ENCODE peak calls at places on chromosomes 1 and 21, in six cellular contexts. P, D, Z, Y, M and O are unnamed samples.

GRCh38 chr21:45322960-45323461 is 35.3 kb upstream of the POFUT2 start:
- DNase-seq in D (no peak), P (peak), M (no peak), Z (no peak), Y (no peak), O (peak)

GRCh38 chr1:39183503-39184353 is 20.8 kb upstream of the MACF1 start:
- DNase-seq in P (peak), Z (peak), Y (peak), M (no peak), D (peak), O (peak)

GRCh38 chr1:24411963-24412362 is 1.6 kb downstream of the STPG1 start:
- DNase-seq in D (no peak), M (no peak), Y (peak), Z (no peak), P (no peak), O (no peak)

GRCh38 chr21:14913576-14914146 is 151.1 kb downstream of the NRIP1 start:
- DNase-seq in P (no peak), D (no peak), Z (no peak), Y (no peak), M (no peak), O (no peak)

GRCh38 chr1:2972879-2973575 is 48.2 kb upstream of the ACTRT2 start:
- DNase-seq in M (no peak), Z (no peak), D (no peak), Y (no peak), P (no peak), O (no peak)

GRCh38 chr1:8283058-8283884 is 34.6 kb upstream of the SLC45A1 start:
- DNase-seq in Y (no peak), M (no peak), P (peak), Z (no peak), D (no peak), O (peak)

GRCh38 chr1:38772953-38773352 is 86.6 kb downstream of the RRAGC start:
- DNase-seq in M (no peak), Z (no peak), D (no peak), Y (no peak), P (no peak), O (no peak)

GRCh38 chr1:154400381-154400801 is 4.8 kb upstream of the IL6R start:
- DNase-seq in P (no peak), Z (no peak), M (no peak), Y (no peak), D (no peak), O (no peak)

GRCh38 chr1:31297273-31298247 is 728 bp downstream of the ZCCHC17 start:
- DNase-seq in D (no peak), M (no peak), P (no peak), Y (peak), Z (peak), O (peak)

GRCh38 chr1:39080884-39081265 is 54.7 kb downstream of the NDUFS5 start:
- DNase-seq in Y (no peak), D (no peak), M (no peak), P (no peak), Z (no peak), O (no peak)

GRCh38 chr1:182249201-182249676 is 142.4 kb downstream of the GLUL start:
- DNase-seq in M (no peak), Y (no peak), P (no peak), Z (no peak), D (no peak), O (no peak)

GRCh38 chr1:168732736-168733135 is 3.7 kb upstream of the DPT start:
- DNase-seq in Z (no peak), M (no peak), D (no peak), P (no peak), Y (no peak), O (no peak)

GRCh38 chr21:40800126-40800525 is 46.8 kb downstream of the DSCAM start:
- DNase-seq in M (no peak), D (no peak), P (no peak), Z (no peak), Y (no peak), O (no peak)

GRCh38 chr1:119046429-119047039 is 58.4 kb upstream of the TBX15 start:
- DNase-seq in P (no peak), D (peak), M (no peak), Z (peak), Y (peak), O (no peak)

GRCh38 chr21:42162831-42163510 is 56.0 kb upstream of the ABCG1 start:
- DNase-seq in P (no peak), M (no peak), D (no peak), Y (peak), Z (no peak), O (no peak)

GRCh38 chr1:21234779-21235178 is 55.5 kb downstream of the ECE1 start:
- DNase-seq in D (no peak), M (no peak), Z (peak), Y (peak), P (no peak), O (no peak)

GRCh38 chr1:228902781-228903572 is 167.7 kb downstream of the RHOU start:
- DNase-seq in D (peak), Z (peak), M (peak), P (peak), Y (peak), O (peak)

GRCh38 chr1:228515200-228515834 is 28.1 kb downstream of the RNF187 start:
- DNase-seq in Y (peak), P (peak), D (no peak), Z (peak), M (peak), O (peak)

GRCh38 chr1:85048296-85049064 is at the start of gene MCOLN3:
- DNase-seq in M (no peak), P (peak), D (no peak), Z (no peak), Y (no peak), O (no peak)

GRCh38 chr1:65164633-65165032 is 16.6 kb downstream of the AK4 start:
- DNase-seq in Z (peak), D (no peak), Y (peak), P (no peak), M (no peak), O (peak)

GRCh38 chr1:244074559-244075171 is 23.6 kb downstream of the ZBTB18 start:
- DNase-seq in Y (no peak), Z (no peak), M (no peak), D (no peak), P (no peak), O (no peak)

GRCh38 chr21:32336711-32337110 is 38.1 kb downstream of the MRAP start:
- DNase-seq in Z (no peak), M (no peak), D (no peak), Y (peak), P (no peak), O (no peak)

GRCh38 chr21:28875078-28875477 is 117.6 kb downstream of the LTN1 start:
- DNase-seq in Y (no peak), Z (no peak), P (no peak), D (no peak), M (no peak), O (no peak)

GRCh38 chr1:75640137-75640536 is 29.2 kb upstream of the SLC44A5 start:
- DNase-seq in M (no peak), Y (no peak), P (no peak), D (no peak), Z (no peak), O (no peak)

GRCh38 chr21:38667466-38667865 is 138.3 kb upstream of the ETS2 start:
- DNase-seq in Z (no peak), Y (no peak), M (no peak), P (no peak), D (no peak), O (no peak)

GRCh38 chr1:40880813-40881549 is 18.8 kb upstream of the CITED4 start:
- DNase-seq in D (no peak), Y (no peak), Z (no peak), P (no peak), M (no peak), O (no peak)

GRCh38 chr1:226607268-226607660 is 58.7 kb downstream of the STUM start:
- DNase-seq in M (no peak), Z (no peak), Y (no peak), P (no peak), D (no peak), O (no peak)

GRCh38 chr1:114758251-114758832 is 558 bp upstream of the CSDE1 start:
- DNase-seq in P (no peak), M (no peak), D (no peak), Z (no peak), Y (peak), O (peak)

GRCh38 chr1:42952353-42953001 is 6.2 kb downstream of the SLC2A1 start:
- DNase-seq in M (no peak), Z (no peak), Y (no peak), D (no peak), P (no peak), O (no peak)

GRCh38 chr1:203512830-203513578 is 19.1 kb downstream of the OPTC start:
- DNase-seq in P (peak), Z (peak), Y (peak), D (peak), M (peak), O (peak)

GRCh38 chr1:48017716-48018115 is 20.5 kb upstream of the TRABD2B start:
- DNase-seq in Z (peak), M (no peak), P (peak), Y (peak), D (no peak), O (peak)

GRCh38 chr21:16608209-16608830 is 878.5 kb downstream of the USP25 start:
- DNase-seq in P (no peak), Z (peak), D (no peak), M (no peak), Y (peak), O (peak)
- TF ChIP-seq CTCF in P (no peak), Z (peak), D (no peak), M (no peak), Y (peak), O (peak)

GRCh38 chr1:16017076-16017460 is 775 bp downstream of the HSPB7 start:
- DNase-seq in M (no peak), Y (no peak), P (no peak), D (no peak), Z (no peak), O (no peak)
- H3K4me3 ChIP-seq in M (peak), Y (no peak), P (peak), D (no peak), Z (peak), O (no peak)

DNA sequence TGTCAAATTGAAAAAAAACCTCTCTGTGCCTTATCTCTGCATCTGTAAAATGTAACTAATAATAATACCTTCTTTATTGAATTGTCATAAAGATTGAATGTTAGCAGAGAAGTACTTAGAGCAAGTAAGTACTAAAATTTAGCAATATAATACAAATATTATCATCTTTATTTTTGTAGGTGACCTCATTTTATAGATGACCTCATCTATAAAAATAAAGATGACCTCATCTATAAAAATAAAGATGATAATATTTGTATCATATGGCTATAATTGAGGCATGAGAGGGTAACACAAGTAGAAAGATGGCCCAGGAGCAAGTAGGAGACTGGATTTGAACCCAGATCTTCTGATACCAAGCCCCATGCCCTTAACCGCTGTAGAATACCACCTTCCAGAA is 193.2 kb upstream of the FOXD3 start:
- DNase-seq in Z (no peak), Y (no peak), M (no peak), P (no peak), D (no peak), O (no peak)
- TF ChIP-seq CTCF in Z (no peak), Y (no peak), M (no peak), P (no peak), D (no peak), O (no peak)

GRCh38 chr1:206495011-206495461 is 12.3 kb upstream of the RASSF5 start:
- DNase-seq in Z (no peak), P (no peak), M (no peak), D (no peak), Y (no peak), O (no peak)
- H3K4me3 ChIP-seq in Z (no peak), P (no peak), M (no peak), D (no peak), Y (no peak), O (no peak)

GRCh38 chr1:234848972-234849641 is 239.1 kb upstream of the IRF2BP2 start:
- DNase-seq in P (no peak), M (no peak), Z (peak), D (peak), Y (peak), O (peak)
- TF ChIP-seq CTCF in P (no peak), M (no peak), Z (no peak), D (no peak), Y (no peak), O (no peak)

GRCh38 chr1:27583479-27583878 is 20.5 kb downstream of the AHDC1 start:
- DNase-seq in P (no peak), M (no peak), D (no peak), Z (no peak), Y (no peak), O (no peak)
- H3K4me3 ChIP-seq in P (peak), M (no peak), D (no peak), Z (no peak), Y (no peak), O (no peak)

DNA sequence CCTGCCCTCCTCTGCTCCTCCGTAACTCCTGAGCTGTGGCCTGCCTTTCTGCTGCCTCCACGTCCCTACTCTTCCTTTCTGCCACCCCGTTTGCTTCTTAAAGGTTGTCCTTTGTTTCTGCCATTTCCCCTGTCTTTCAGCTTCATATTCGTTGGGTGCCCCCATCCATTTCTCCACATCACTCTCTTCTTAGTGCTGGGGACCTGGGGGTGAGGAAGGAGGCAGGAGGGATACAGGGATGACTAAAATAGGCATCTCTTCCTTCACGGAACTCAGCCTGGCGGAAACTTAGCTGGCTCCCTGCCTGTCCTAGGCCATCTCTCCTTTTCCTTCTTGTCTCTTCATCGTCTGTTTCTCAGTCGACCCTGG is 67.0 kb upstream of the CD1D start:
- DNase-seq in Y (no peak), D (no peak), Z (no peak), P (no peak), M (no peak), O (no peak)
- TF ChIP-seq CTCF in Y (no peak), D (no peak), Z (no peak), P (no peak), M (no peak), O (no peak)

DNA sequence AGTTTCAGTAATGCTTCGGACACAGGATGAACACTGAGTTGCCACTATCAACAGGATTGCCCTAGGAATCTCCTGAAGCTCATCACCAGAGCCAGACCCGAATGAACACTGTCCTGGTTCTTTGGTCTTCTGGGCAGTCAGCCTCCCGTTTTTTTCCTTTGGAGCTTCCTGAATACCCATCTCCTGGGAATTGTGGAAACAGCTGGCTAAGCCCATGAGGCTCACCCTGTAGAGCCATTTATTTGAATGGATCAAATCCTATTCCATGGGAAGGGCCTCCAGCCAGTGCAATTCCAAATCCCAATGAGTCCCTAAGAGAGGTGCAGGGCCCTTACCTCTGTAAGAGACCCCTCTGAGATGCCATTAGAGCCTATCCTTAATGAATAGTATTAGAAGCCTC is 5.9 kb downstream of the RCSD1 start:
- DNase-seq in M (no peak), Z (no peak), P (no peak), D (no peak), Y (no peak), O (no peak)
- H3K4me3 ChIP-seq in M (no peak), Z (no peak), P (no peak), D (no peak), Y (no peak), O (no peak)